ENCODE peak calls at places on chromosomes 1 and 21, in six cellular contexts. Z, B, H, A, Y and L are unnamed samples.

GRCh38 chr1:179814513-179814838 is 63.1 kb downstream of the TOR1AIP2 start:
- DNase-seq in Z (peak; percentile 40), B (no peak), H (peak; percentile 43), A (no peak), Y (no peak), L (peak; percentile 72)

GRCh38 chr1:98741164-98741563 is 79.6 kb downstream of the SNX7 start:
- DNase-seq in Z (no peak), B (no peak), H (no peak), A (no peak), Y (no peak), L (no peak)

GRCh38 chr1:180805316-180805715 is 107.4 kb upstream of the KIAA1614 start:
- DNase-seq in Z (no peak), B (no peak), H (no peak), A (no peak), Y (no peak), L (no peak)

GRCh38 chr1:239909894-239910293 is 181.8 kb upstream of the FMN2 start:
- DNase-seq in Z (peak; percentile 14), B (peak; percentile 91), H (peak; percentile 63), A (peak; percentile 4), Y (no peak), L (no peak)

GRCh38 chr1:210223174-210223904 is 9.3 kb upstream of the SERTAD4 start:
- DNase-seq in Z (peak; percentile 47), B (no peak), H (no peak), A (no peak), Y (peak; percentile 29), L (no peak)

GRCh38 chr1:241579434-241579833 is 47.3 kb downstream of the KMO start:
- DNase-seq in Z (no peak), B (no peak), H (no peak), A (no peak), Y (no peak), L (no peak)

GRCh38 chr21:43311303-43311817 is 115.6 kb downstream of the SIK1 start:
- DNase-seq in Z (no peak), B (no peak), H (peak; percentile 46), A (no peak), Y (no peak), L (no peak)

GRCh38 chr1:52263153-52263910 is 102.7 kb downstream of the CC2D1B start:
- DNase-seq in Z (no peak), B (no peak), H (no peak), A (no peak), Y (no peak), L (no peak)

GRCh38 chr1:37031419-37031818 is 2.9 kb downstream of the GRIK3 start:
- DNase-seq in Z (no peak), B (no peak), H (no peak), A (no peak), Y (no peak), L (no peak)

GRCh38 chr1:61435226-61435625 is 289.7 kb downstream of the TM2D1 start:
- DNase-seq in Z (no peak), B (no peak), H (no peak), A (no peak), Y (no peak), L (no peak)

GRCh38 chr1:46530791-46531409 is 20.5 kb downstream of the KNCN start:
- DNase-seq in Z (no peak), B (no peak), H (no peak), A (no peak), Y (no peak), L (no peak)

GRCh38 chr21:31557421-31557955 is 102.0 kb upstream of the SOD1 start:
- DNase-seq in Z (no peak), B (no peak), H (no peak), A (no peak), Y (peak; percentile 70), L (no peak)

GRCh38 chr1:214473392-214473791 is 78.0 kb downstream of the PTPN14 start:
- DNase-seq in Z (peak; percentile 34), B (peak; percentile 62), H (no peak), A (peak; percentile 89), Y (no peak), L (no peak)

GRCh38 chr1:21117159-21117953 is 59.3 kb downstream of the EIF4G3 start:
- DNase-seq in Z (no peak), B (no peak), H (no peak), A (no peak), Y (no peak), L (no peak)

GRCh38 chr1:58975888-58976287 is 192.0 kb upstream of the JUN start:
- DNase-seq in Z (no peak), B (no peak), H (no peak), A (peak; percentile 77), Y (no peak), L (no peak)

GRCh38 chr1:240258910-240259309 is 167.2 kb downstream of the FMN2 start:
- DNase-seq in Z (peak; percentile 97), B (peak; percentile 97), H (no peak), A (peak; percentile 39), Y (no peak), L (no peak)

GRCh38 chr1:244654284-244655038 is 1.5 kb downstream of the DESI2 start:
- DNase-seq in Z (no peak), B (peak; percentile 15), H (no peak), A (no peak), Y (no peak), L (no peak)

GRCh38 chr1:41739061-41739955 is 179.4 kb downstream of the HIVEP3 start:
- DNase-seq in Z (peak; percentile 85), B (peak; percentile 56), H (peak; percentile 83), A (peak; percentile 62), Y (peak; percentile 28), L (no peak)

GRCh38 chr1:59020151-59020997 is 236.5 kb upstream of the JUN start:
- DNase-seq in Z (peak; percentile 69), B (peak; percentile 87), H (peak; percentile 59), A (peak; percentile 74), Y (no peak), L (no peak)

GRCh38 chr1:9203623-9204022 is 31.0 kb upstream of the H6PD start:
- DNase-seq in Z (no peak), B (no peak), H (no peak), A (no peak), Y (no peak), L (peak; percentile 72)

GRCh38 chr1:239912471-239912870 is 179.2 kb upstream of the FMN2 start:
- DNase-seq in Z (peak; percentile 23), B (peak; percentile 79), H (no peak), A (no peak), Y (no peak), L (no peak)

GRCh38 chr1:44999232-44999631 is 11.9 kb downstream of the HECTD3 start:
- DNase-seq in Z (no peak), B (no peak), H (no peak), A (no peak), Y (no peak), L (no peak)

GRCh38 chr1:234498448-234499118 is 19.6 kb upstream of the TARBP1 start:
- DNase-seq in Z (no peak), B (no peak), H (no peak), A (no peak), Y (no peak), L (no peak)

GRCh38 chr1:108011295-108011694 is 46.3 kb upstream of the VAV3 start:
- DNase-seq in Z (no peak), B (no peak), H (no peak), A (no peak), Y (no peak), L (no peak)

GRCh38 chr1:44019398-44020044 is 11.7 kb downstream of the SLC6A9 start:
- DNase-seq in Z (no peak), B (no peak), H (no peak), A (no peak), Y (no peak), L (no peak)

GRCh38 chr1:160432371-160432786 is 32.0 kb downstream of the VANGL2 start:
- DNase-seq in Z (no peak), B (no peak), H (no peak), A (no peak), Y (no peak), L (no peak)

GRCh38 chr1:2528966-2529750 is 905 bp downstream of the HES5 start:
- DNase-seq in Z (no peak), B (no peak), H (peak; percentile 66), A (no peak), Y (peak; percentile 75), L (no peak)

GRCh38 chr21:16535100-16535418 is 805.3 kb downstream of the USP25 start:
- DNase-seq in Z (peak; percentile 81), B (peak; percentile 96), H (peak; percentile 86), A (peak; percentile 97), Y (no peak), L (no peak)

DNA sequence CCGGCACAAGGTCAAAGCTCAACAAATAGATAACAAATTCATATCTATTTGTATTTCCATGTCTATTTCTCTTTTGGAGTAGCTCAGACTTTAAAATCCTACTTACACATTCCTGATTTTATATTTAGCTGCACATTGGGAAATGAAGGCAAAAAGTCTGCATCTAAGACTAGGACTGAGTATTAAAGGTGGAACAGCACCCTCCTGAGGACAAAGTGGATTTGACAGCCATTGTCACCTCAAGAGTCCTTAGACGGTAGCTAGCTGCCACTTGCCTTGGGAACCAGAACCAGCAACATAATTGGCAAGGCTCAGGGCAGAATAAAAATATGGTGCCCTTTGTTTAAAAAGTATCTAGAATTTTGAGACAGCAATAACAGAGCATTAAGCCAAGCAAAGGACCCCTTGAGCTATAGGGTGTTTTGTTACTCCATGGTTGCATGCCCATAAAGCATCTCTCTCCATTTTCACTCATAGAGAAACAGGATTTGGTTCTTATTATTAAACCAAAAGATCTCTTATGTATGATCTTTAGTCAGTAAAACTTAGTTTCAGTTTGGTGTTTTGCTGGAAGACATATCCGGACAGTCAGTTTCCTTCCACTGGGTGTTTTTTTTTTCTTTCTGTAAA is 30.0 kb upstream of the SGIP1 start:
- DNase-seq in Z (peak; percentile 68), B (peak; percentile 79), H (no peak), A (peak; percentile 88), Y (peak; percentile 49), L (no peak)
- TF ChIP-seq CTCF in Z (peak; percentile 65), B (peak; percentile 81), H (peak; percentile 50), A (peak; percentile 80), Y (peak; percentile 73), L (peak; percentile 88)

DNA sequence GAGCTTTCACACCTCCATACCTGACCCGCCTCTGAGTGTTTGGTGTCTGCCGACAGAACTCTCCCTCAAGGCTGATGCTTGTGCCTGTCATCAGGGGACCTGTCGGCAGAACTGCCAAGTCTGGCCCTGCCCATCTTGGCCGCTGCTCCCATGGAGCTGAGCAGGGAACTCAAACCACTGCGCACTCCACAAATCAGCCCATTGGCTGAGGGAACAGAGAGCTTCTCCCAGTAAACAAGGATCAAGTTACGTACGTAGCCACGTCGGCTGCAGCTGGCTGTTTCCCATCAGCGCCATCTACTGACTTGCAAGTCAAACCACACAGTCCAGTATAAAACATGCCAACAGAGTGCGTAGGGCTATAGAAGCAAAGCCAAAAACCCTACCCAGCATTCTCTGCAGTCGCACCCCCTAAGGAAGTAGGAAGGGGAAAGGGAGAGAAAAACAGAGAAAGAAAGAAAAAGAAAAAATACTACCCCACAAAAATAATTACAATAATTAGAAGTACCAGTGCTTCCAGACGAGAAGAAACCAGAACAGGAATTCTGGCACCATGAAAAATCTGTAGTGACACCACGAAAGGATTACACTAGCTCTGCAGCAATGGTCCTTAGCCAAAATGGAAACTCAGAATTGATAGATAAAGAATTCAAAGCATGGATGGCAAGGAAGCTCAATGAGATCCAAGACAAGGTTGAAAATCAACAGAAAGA is 13.1 kb downstream of the KRTAP13-1 start:
- DNase-seq in Z (no peak), B (peak; percentile 84), H (peak; percentile 25), A (peak; percentile 74), Y (peak; percentile 27), L (peak; percentile 69)
- TF ChIP-seq CTCF in Z (no peak), B (peak; percentile 50), H (peak; percentile 31), A (peak; percentile 40), Y (peak; percentile 29), L (peak; percentile 79)

GRCh38 chr1:220747426-220748090 is 564 bp upstream of the MTARC2 start:
- DNase-seq in Z (no peak), B (no peak), H (no peak), A (no peak), Y (no peak), L (no peak)
- TF ChIP-seq CTCF in Z (no peak), B (no peak), H (no peak), A (no peak), Y (no peak), L (peak; percentile 28)

GRCh38 chr1:178500091-178500770 is 3.5 kb upstream of the CLEC20A start:
- DNase-seq in Z (no peak), B (no peak), H (no peak), A (no peak), Y (peak; percentile 25), L (no peak)
- TF ChIP-seq CTCF in Z (no peak), B (peak; percentile 16), H (no peak), A (peak; percentile 17), Y (peak; percentile 39), L (peak; percentile 39)